ENCODE peak calls at places on chromosomes 5 and 9, in ten cellular contexts. E, O, H, F, A, Q, U, Z, J and I are unnamed samples.

GRCh38 chr9:6763244-6763643 is 5.5 kb downstream of the KDM4C start:
- DNase-seq in E (no peak), O (no peak), H (no peak), F (no peak), A (no peak), Q (no peak), U (no peak), Z (no peak), J (no peak), I (no peak)

GRCh38 chr9:121989010-121989409 is 104.1 kb downstream of the TTLL11 start:
- DNase-seq in E (peak), O (no peak), H (peak), F (no peak), A (peak), Q (no peak), U (peak), Z (no peak), J (no peak), I (peak)

GRCh38 chr5:35908266-35908665 is 30.2 kb downstream of the CAPSL start:
- DNase-seq in E (no peak), O (no peak), H (no peak), F (no peak), A (no peak), Q (no peak), U (no peak), Z (no peak), J (no peak), I (no peak)

GRCh38 chr9:16704096-16704488 is 166.4 kb downstream of the BNC2 start:
- DNase-seq in E (no peak), O (no peak), H (no peak), F (peak), A (no peak), Q (no peak), U (no peak), Z (no peak), J (no peak), I (no peak)

GRCh38 chr9:138053321-138053868 is 175.8 kb downstream of the CACNA1B start:
- DNase-seq in E (peak), O (peak), H (no peak), F (no peak), A (peak), Q (peak), U (no peak), Z (no peak), J (no peak), I (no peak)

GRCh38 chr5:125181159-125181558 is 434.7 kb upstream of the ZNF608 start:
- DNase-seq in E (no peak), O (no peak), H (no peak), F (no peak), A (no peak), Q (no peak), U (peak), Z (no peak), J (no peak), I (no peak)

GRCh38 chr9:127975376-127976315 is 5.1 kb downstream of the EEIG1 start:
- DNase-seq in E (peak), O (no peak), H (peak), F (no peak), A (no peak), Q (no peak), U (no peak), Z (no peak), J (no peak), I (no peak)

GRCh38 chr9:19233344-19233743 is 2.9 kb downstream of the DENND4C start:
- DNase-seq in E (no peak), O (no peak), H (no peak), F (no peak), A (no peak), Q (no peak), U (no peak), Z (no peak), J (no peak), I (no peak)

GRCh38 chr5:160439205-160439600 is 17.5 kb downstream of the PTTG1 start:
- DNase-seq in E (peak), O (peak), H (peak), F (peak), A (peak), Q (peak), U (peak), Z (peak), J (peak), I (peak)

GRCh38 chr5:32088214-32088613 is 85.9 kb downstream of the GOLPH3 start:
- DNase-seq in E (no peak), O (no peak), H (no peak), F (no peak), A (no peak), Q (no peak), U (no peak), Z (no peak), J (no peak), I (no peak)

GRCh38 chr5:157651623-157652376 is 438 bp downstream of the SOX30 start:
- DNase-seq in E (peak), O (peak), H (peak), F (no peak), A (peak), Q (peak), U (no peak), Z (no peak), J (peak), I (no peak)

GRCh38 chr9:74770508-74771261 is 117.0 kb downstream of the TRPM6 start:
- DNase-seq in E (no peak), O (peak), H (no peak), F (peak), A (peak), Q (peak), U (peak), Z (no peak), J (peak), I (no peak)

GRCh38 chr5:168892618-168893017 is 313.4 kb upstream of the PANK3 start:
- DNase-seq in E (no peak), O (no peak), H (no peak), F (no peak), A (no peak), Q (no peak), U (no peak), Z (no peak), J (no peak), I (no peak)

GRCh38 chr5:151020304-151021031 is at the start of gene GPX3:
- DNase-seq in E (peak), O (peak), H (peak), F (no peak), A (peak), Q (peak), U (no peak), Z (no peak), J (no peak), I (peak)

GRCh38 chr9:9790216-9790872 is 822.5 kb downstream of the PTPRD start:
- DNase-seq in E (no peak), O (peak), H (no peak), F (no peak), A (peak), Q (no peak), U (peak), Z (no peak), J (no peak), I (no peak)

GRCh38 chr5:131209506-131210191 is 38.9 kb downstream of the LYRM7 start:
- DNase-seq in E (no peak), O (peak), H (no peak), F (no peak), A (peak), Q (no peak), U (no peak), Z (no peak), J (peak), I (no peak)

GRCh38 chr9:73683862-73684591 is 532.4 kb downstream of the ANXA1 start:
- DNase-seq in E (no peak), O (no peak), H (no peak), F (peak), A (peak), Q (no peak), U (peak), Z (peak), J (no peak), I (peak)

GRCh38 chr5:133398646-133399081 is 213.7 kb downstream of the FSTL4 start:
- DNase-seq in E (no peak), O (no peak), H (no peak), F (no peak), A (no peak), Q (no peak), U (no peak), Z (no peak), J (no peak), I (no peak)

GRCh38 chr9:87609002-87609401 is 111.3 kb downstream of the DAPK1 start:
- DNase-seq in E (no peak), O (no peak), H (no peak), F (no peak), A (no peak), Q (no peak), U (no peak), Z (no peak), J (no peak), I (no peak)

GRCh38 chr9:127918201-127919107 is 1.6 kb upstream of the ST6GALNAC4 start:
- DNase-seq in E (peak), O (no peak), H (peak), F (peak), A (peak), Q (no peak), U (peak), Z (no peak), J (no peak), I (no peak)

GRCh38 chr5:31639488-31640011 is 619 bp downstream of the PDZD2 start:
- DNase-seq in E (no peak), O (no peak), H (peak), F (no peak), A (peak), Q (no peak), U (no peak), Z (no peak), J (no peak), I (no peak)

GRCh38 chr5:133652951-133653601 is 40.7 kb upstream of the FSTL4 start:
- DNase-seq in E (no peak), O (no peak), H (no peak), F (no peak), A (no peak), Q (no peak), U (no peak), Z (no peak), J (no peak), I (no peak)

GRCh38 chr5:176630681-176631222 is 277 bp downstream of the EIF4E1B start:
- DNase-seq in E (no peak), O (no peak), H (no peak), F (no peak), A (no peak), Q (no peak), U (no peak), Z (no peak), J (no peak), I (no peak)

GRCh38 chr5:38923661-38924451 is 78.0 kb downstream of the OSMR start:
- DNase-seq in E (no peak), O (no peak), H (no peak), F (no peak), A (no peak), Q (no peak), U (no peak), Z (no peak), J (no peak), I (no peak)

GRCh38 chr5:3584724-3585531 is 10.7 kb upstream of the IRX1 start:
- DNase-seq in E (no peak), O (no peak), H (no peak), F (no peak), A (no peak), Q (no peak), U (no peak), Z (no peak), J (no peak), I (no peak)

GRCh38 chr9:31588010-31588409 is 796.4 kb upstream of the ACO1 start:
- DNase-seq in E (no peak), O (no peak), H (no peak), F (no peak), A (no peak), Q (no peak), U (no peak), Z (no peak), J (no peak), I (no peak)

GRCh38 chr5:107567901-107568671 is 102.7 kb downstream of the EFNA5 start:
- DNase-seq in E (no peak), O (no peak), H (no peak), F (no peak), A (peak), Q (no peak), U (no peak), Z (no peak), J (no peak), I (no peak)

GRCh38 chr9:108636023-108636422 is 219.8 kb downstream of the ACTL7B start:
- DNase-seq in E (no peak), O (no peak), H (no peak), F (peak), A (peak), Q (no peak), U (no peak), Z (no peak), J (no peak), I (no peak)